ENCODE peak calls at places on chromosomes 1 and 21, in five cellular contexts. Y is K562, V is GM12878, J is HepG2, O is SK-N-SH. K is an unnamed sample.

GRCh38 chr21:25970254-25970930 is 200.2 kb downstream of the APP start:
- DNase-seq in Y (no peak), V (no peak), J (no peak), O (no peak), K (no peak)

GRCh38 chr1:224592636-224593579 is 23.2 kb upstream of the CNIH3 start:
- DNase-seq in Y (no peak), V (no peak), J (no peak), O (no peak), K (peak)

GRCh38 chr1:169670836-169671235 is 40.6 kb downstream of the SELL start:
- DNase-seq in Y (no peak), V (no peak), J (no peak), O (no peak), K (no peak)

GRCh38 chr1:94974824-94975223 is 47.9 kb upstream of the CNN3 start:
- DNase-seq in Y (no peak), V (no peak), J (no peak), O (no peak), K (no peak)

GRCh38 chr1:228684609-228685008 is 50.7 kb upstream of the RHOU start:
- DNase-seq in Y (no peak), V (no peak), J (no peak), O (no peak), K (no peak)

GRCh38 chr21:44514746-44515358 is 25.1 kb downstream of the KRTAP10-1 start:
- DNase-seq in Y (no peak), V (no peak), J (peak), O (no peak), K (no peak)

GRCh38 chr1:218538341-218538740 is 193.2 kb downstream of the TGFB2 start:
- DNase-seq in Y (no peak), V (no peak), J (no peak), O (no peak), K (no peak)

GRCh38 chr1:237877628-237878027 is 13.1 kb downstream of the ZP4 start:
- DNase-seq in Y (no peak), V (no peak), J (no peak), O (no peak), K (no peak)

GRCh38 chr21:46366091-46366490 is 42.1 kb downstream of the PCNT start:
- DNase-seq in Y (no peak), V (no peak), J (no peak), O (no peak), K (no peak)

GRCh38 chr21:19712441-19712840 is 1285.8 kb upstream of the NCAM2 start:
- DNase-seq in Y (no peak), V (no peak), J (no peak), O (no peak), K (no peak)

GRCh38 chr1:6121021-6121421 is 59.1 kb downstream of the CHD5 start:
- DNase-seq in Y (no peak), V (no peak), J (no peak), O (no peak), K (no peak)

GRCh38 chr1:19967808-19968207 is 11.6 kb downstream of the PLA2G2A start:
- DNase-seq in Y (no peak), V (no peak), J (no peak), O (no peak), K (no peak)

GRCh38 chr21:45613881-45614280 is 29.6 kb upstream of the PCBP3 start:
- DNase-seq in Y (no peak), V (no peak), J (no peak), O (no peak), K (no peak)

GRCh38 chr1:24898909-24899439 is 31.1 kb downstream of the RUNX3 start:
- DNase-seq in Y (no peak), V (no peak), J (no peak), O (peak), K (no peak)

GRCh38 chr1:25204797-25205441 is 27.4 kb downstream of the SYF2 start:
- DNase-seq in Y (peak), V (no peak), J (peak), O (peak), K (peak)

GRCh38 chr1:244113532-244114320 is 62.6 kb downstream of the ZBTB18 start:
- DNase-seq in Y (no peak), V (no peak), J (no peak), O (no peak), K (no peak)

GRCh38 chr1:143698016-143698415 is 273.8 kb downstream of the FAM72C start:
- DNase-seq in Y (peak), V (no peak), J (peak), O (peak), K (peak)

GRCh38 chr1:147892216-147892615 is 10.4 kb upstream of the GJA8 start:
- DNase-seq in Y (no peak), V (no peak), J (no peak), O (no peak), K (no peak)

GRCh38 chr1:5819391-5820025 is 172.7 kb downstream of the NPHP4 start:
- DNase-seq in Y (no peak), V (no peak), J (no peak), O (no peak), K (no peak)

GRCh38 chr1:92480200-92480812 is 6.4 kb downstream of the GFI1 start:
- DNase-seq in Y (no peak), V (no peak), J (no peak), O (no peak), K (no peak)

GRCh38 chr1:226064168-226064815 is 1.8 kb downstream of the H3-3A start:
- DNase-seq in Y (no peak), V (no peak), J (peak), O (no peak), K (peak)

GRCh38 chr21:31874817-31875216 is 2.0 kb downstream of the HUNK start:
- DNase-seq in Y (no peak), V (no peak), J (no peak), O (no peak), K (no peak)

GRCh38 chr1:225896937-225897549 is 8.1 kb upstream of the LEFTY1 start:
- DNase-seq in Y (no peak), V (peak), J (peak), O (no peak), K (peak)

GRCh38 chr1:58152709-58153108 is 393.8 kb downstream of the OMA1 start:
- DNase-seq in Y (no peak), V (no peak), J (no peak), O (no peak), K (no peak)

GRCh38 chr1:11925938-11926292 is 312 bp downstream of the KIAA2013 start:
- DNase-seq in Y (no peak), V (no peak), J (no peak), O (no peak), K (no peak)

GRCh38 chr1:116375165-116375883 is 2.3 kb downstream of the ATP1A1 start:
- DNase-seq in Y (peak), V (no peak), J (peak), O (no peak), K (no peak)

GRCh38 chr1:59707216-59707615 is 107.5 kb upstream of the HOOK1 start:
- DNase-seq in Y (peak), V (no peak), J (no peak), O (no peak), K (no peak)

GRCh38 chr1:54609301-54609921 is 13.9 kb downstream of the FAM151A start:
- DNase-seq in Y (no peak), V (no peak), J (no peak), O (no peak), K (no peak)

GRCh38 chr1:241637604-241638003 is 2.6 kb downstream of the CHML start:
- DNase-seq in Y (peak), V (no peak), J (no peak), O (no peak), K (peak)

GRCh38 chr1:2267051-2267830 is 39.1 kb downstream of the SKI start:
- DNase-seq in Y (no peak), V (no peak), J (no peak), O (no peak), K (no peak)

GRCh38 chr1:204350265-204350664 is 9.5 kb downstream of the PLEKHA6 start:
- DNase-seq in Y (no peak), V (no peak), J (no peak), O (no peak), K (no peak)

GRCh38 chr1:211613108-211613947 is 34.4 kb upstream of the SLC30A1 start:
- DNase-seq in Y (peak), V (no peak), J (peak), O (no peak), K (peak)

GRCh38 chr1:6517435-6517851 is 26.0 kb upstream of the PLEKHG5 start:
- DNase-seq in Y (peak), V (no peak), J (no peak), O (peak), K (no peak)

DNA sequence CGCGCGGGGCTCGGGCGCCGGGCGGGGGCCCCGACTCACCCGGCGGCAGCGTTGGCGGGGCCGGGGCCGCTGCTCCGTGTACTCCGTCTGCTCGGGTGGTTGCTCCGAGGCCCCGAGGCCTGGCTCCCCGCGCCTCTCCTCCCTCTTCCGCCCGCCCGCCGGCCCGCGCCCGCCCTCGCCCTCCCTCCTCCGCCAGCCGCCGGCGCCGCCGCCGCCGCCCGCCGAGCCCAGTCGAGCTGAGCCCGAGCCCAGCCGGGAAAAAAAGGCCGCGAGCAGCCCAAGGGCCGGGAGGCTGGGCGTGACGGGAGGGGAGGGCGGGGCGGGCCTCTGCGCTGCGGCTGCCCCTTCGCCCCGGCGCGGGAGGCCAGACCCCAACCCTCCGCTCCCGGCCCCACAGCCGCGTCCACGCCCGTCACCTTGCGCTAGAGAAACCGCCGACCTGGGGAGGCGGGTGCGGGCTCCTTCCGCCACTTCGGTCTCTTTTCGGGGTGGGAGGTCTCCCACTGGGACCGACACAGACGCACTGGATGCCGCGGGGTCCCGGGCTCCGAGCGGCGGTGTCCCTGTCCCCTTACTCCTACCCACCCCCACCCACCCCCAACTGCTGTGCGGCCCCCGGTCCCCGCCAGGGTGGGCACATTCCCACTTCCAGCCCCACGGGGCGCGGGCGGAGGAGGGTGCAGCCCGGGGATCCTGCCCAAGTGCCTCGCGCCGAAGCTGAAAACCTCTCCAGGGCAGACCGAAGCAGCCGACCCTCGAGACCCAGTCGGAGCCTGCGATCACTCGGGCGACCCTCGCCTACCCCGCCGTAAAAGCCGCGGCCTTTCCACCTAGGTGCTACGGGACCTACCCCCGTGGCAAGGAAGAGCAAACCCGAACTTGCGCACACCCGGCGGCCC is at the start of gene CERS2:
- DNase-seq in Y (peak), V (no peak), J (peak), O (peak), K (peak)
- TF ChIP-seq REST in Y (no peak), V (no peak), J (no peak), O (peak), K (no peak)

GRCh38 chr1:18881642-18882431 is 20.5 kb downstream of the ALDH4A1 start:
- DNase-seq in Y (no peak), V (no peak), J (no peak), O (no peak), K (no peak)

GRCh38 chr1:18883636-18884418 is 18.5 kb downstream of the ALDH4A1 start:
- DNase-seq in Y (peak), V (no peak), J (peak), O (peak), K (peak)

GRCh38 chr1:18881164-18881563 is 21.2 kb downstream of the ALDH4A1 start:
- DNase-seq in Y (no peak), V (no peak), J (no peak), O (no peak), K (no peak)

GRCh38 chr1:18883079-18883478 is 19.3 kb downstream of the ALDH4A1 start:
- DNase-seq in Y (no peak), V (no peak), J (no peak), O (no peak), K (no peak)

DNA sequence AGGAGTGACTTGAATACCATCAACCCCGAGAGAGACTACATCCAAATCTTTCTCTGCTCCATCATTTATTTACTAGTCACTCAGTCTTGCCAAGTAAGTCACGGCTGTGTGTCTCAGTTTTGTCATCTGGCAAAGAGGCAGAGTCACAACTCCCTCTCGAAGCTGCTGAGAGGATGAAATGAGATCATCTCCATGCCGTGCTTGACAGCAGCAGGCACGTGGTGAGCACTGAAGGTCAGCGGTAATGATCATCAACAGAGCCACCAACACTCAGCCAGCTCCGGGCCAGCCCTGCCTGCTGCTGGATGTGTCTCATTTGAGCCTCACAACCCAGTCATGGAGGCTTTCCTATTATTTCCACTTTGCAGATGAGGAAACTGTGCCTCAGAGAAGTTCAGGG is 19.8 kb downstream of the ALDH4A1 start:
- DNase-seq in Y (no peak), V (no peak), J (no peak), O (no peak), K (no peak)
- TF ChIP-seq GABPA in Y (no peak), V (no peak), J (no peak), O (no peak), K (no peak)

DNA sequence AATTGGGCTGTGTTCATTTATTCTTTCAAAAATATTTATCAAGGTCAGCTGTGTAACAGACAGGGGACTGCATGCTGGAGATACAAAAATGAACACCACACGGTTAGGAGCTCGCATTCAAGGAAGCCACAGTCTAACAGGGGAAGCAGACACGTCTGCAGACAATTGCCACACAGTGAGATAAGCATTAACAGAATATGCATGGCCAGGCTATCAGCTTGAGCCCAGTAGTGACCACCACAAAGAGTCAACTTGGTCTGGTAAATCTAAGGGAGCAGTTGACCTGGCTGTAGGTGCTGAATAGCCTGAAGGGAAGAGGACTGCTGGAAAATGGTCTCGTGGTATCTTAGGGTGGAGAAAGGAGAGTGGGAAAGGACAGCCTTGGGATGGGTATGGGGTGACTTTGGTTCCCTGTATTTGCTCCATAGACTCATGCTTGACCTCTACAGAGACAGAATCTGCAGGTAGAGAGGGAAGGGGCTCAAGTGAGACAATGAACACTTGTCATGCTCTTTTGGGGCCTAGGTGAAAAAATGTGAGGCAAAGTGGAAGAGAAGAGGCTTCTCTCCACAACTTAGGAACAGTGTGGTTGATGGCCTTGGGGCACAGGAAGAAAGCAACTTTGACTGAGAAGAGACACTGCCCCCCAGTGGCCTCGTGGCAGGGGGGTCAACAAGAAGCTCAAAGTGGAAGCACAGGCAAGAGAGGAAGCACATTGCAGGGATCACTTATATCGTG is 7.6 kb upstream of the NPL start:
- DNase-seq in Y (peak), V (peak), J (peak), O (peak), K (peak)
- TF ChIP-seq REST in Y (no peak), V (no peak), J (no peak), O (no peak), K (no peak)

GRCh38 chr1:156086256-156086662 is 4.0 kb upstream of the MEX3A start:
- DNase-seq in Y (no peak), V (no peak), J (peak), O (no peak), K (no peak)

GRCh38 chr1:156090138-156090821 is 8.0 kb upstream of the MEX3A start:
- DNase-seq in Y (no peak), V (no peak), J (no peak), O (no peak), K (peak)

GRCh38 chr1:156091610-156092009 is 9.3 kb upstream of the MEX3A start:
- DNase-seq in Y (no peak), V (no peak), J (no peak), O (no peak), K (no peak)

GRCh38 chr1:156090822-156091188 is 8.5 kb upstream of the MEX3A start:
- DNase-seq in Y (peak), V (no peak), J (peak), O (peak), K (peak)

DNA sequence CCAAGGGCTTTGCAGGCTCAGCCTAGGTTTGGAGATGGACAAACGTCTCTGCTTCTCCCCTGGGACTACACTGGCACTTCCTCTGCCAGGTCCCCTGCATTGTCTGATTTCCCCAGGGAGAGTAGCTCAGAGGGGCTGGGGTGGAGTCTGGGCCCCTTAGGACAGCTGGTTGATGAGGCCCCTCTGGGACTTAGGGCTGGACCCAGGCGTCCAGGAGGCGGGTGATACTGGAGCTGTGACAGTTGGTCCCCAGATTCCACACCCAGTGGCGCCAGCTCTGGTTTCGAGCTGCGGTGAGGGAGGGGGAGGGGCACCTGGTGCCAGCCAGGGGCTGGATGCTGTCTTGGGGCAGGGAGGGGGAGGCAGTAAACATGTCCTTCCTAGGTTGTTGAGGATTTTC is 7.4 kb upstream of the MEX3A start:
- DNase-seq in Y (no peak), V (no peak), J (no peak), O (no peak), K (peak)
- TF ChIP-seq GABPA in Y (no peak), V (no peak), J (no peak), O (no peak), K (no peak)

GRCh38 chr1:28259252-28259934 is at the start of gene SESN2:
- DNase-seq in Y (peak), V (peak), J (peak), O (peak), K (peak)

GRCh38 chr1:28260803-28261174 is 1.5 kb downstream of the SESN2 start:
- DNase-seq in Y (no peak), V (no peak), J (no peak), O (no peak), K (no peak)

GRCh38 chr1:28258628-28259251 is 578 bp upstream of the SESN2 start:
- DNase-seq in Y (peak), V (no peak), J (no peak), O (no peak), K (peak)

GRCh38 chr1:28257736-28258135 is 1.6 kb upstream of the SESN2 start:
- DNase-seq in Y (no peak), V (no peak), J (no peak), O (no peak), K (no peak)

GRCh38 chr1:28259935-28260802 is 851 bp downstream of the SESN2 start:
- DNase-seq in Y (peak), V (no peak), J (no peak), O (peak), K (peak)
- TF ChIP-seq REST in Y (no peak), V (no peak), J (no peak), O (no peak), K (no peak)

GRCh38 chr1:9013824-9014223 is 12.4 kb downstream of the SLC2A7 start:
- DNase-seq in Y (no peak), V (no peak), J (no peak), O (no peak), K (no peak)
- TF ChIP-seq GABPA in Y (no peak), V (no peak), J (no peak), O (no peak), K (no peak)

GRCh38 chr1:7705908-7706216 is 65.2 kb upstream of the VAMP3 start:
- DNase-seq in Y (no peak), V (no peak), J (no peak), O (no peak), K (no peak)
- TF ChIP-seq REST in Y (no peak), V (no peak), J (no peak), O (no peak), K (no peak)

K was measured in HL-60.